ENCODE peak calls at places on chromosomes 13 and 19, in eight cellular contexts. S is omental fat pad; V is M059J; D is stimulated activated CD4-positive, alpha-beta T cell treated with anti-CD3 and anti-CD28 coated beads, Interleukin-2, amount 100 ng/mL, for 48 hours; X is hepatic stellate cell; F is HFF-Myc; H is uterus; J is progenitor cell of endocrine pancreas. I is an unnamed sample.

GRCh38 chr13:108860418-108860817 is 231.0 kb downstream of the MYO16 start:
- DNase-seq in H (no peak), S (no peak), F (no peak), X (no peak), D (no peak), V (no peak), J (no peak), I (no peak)

GRCh38 chr19:3667766-3668165 is 32.5 kb downstream of the PIP5K1C start:
- DNase-seq in H (no peak), D (no peak), J (no peak), F (no peak), V (no peak), X (no peak), S (no peak), I (no peak)

GRCh38 chr19:2110822-2111221 is 14.1 kb downstream of the IZUMO4 start:
- DNase-seq in D (no peak), X (no peak), S (no peak), F (no peak), H (no peak), J (no peak), V (no peak), I (no peak)

GRCh38 chr13:99967884-99968520 is 3.6 kb downstream of the ZIC5 start:
- DNase-seq in H (no peak), D (no peak), F (no peak), J (no peak), V (no peak), X (no peak), S (no peak), I (no peak)

GRCh38 chr19:5259750-5260149 is 80.9 kb downstream of the PTPRS start:
- DNase-seq in X (no peak), F (no peak), J (no peak), D (no peak), H (no peak), V (no peak), S (no peak), I (no peak)

GRCh38 chr13:66888698-66889097 is 341.4 kb downstream of the PCDH9 start:
- DNase-seq in J (no peak), D (no peak), X (no peak), H (no peak), S (no peak), V (no peak), F (no peak), I (no peak)

GRCh38 chr13:50161052-50161451 is 145.8 kb downstream of the KCNRG start:
- DNase-seq in J (no peak), X (no peak), F (no peak), H (no peak), D (no peak), V (peak), S (no peak), I (no peak)

GRCh38 chr13:34567558-34567957 is 374.5 kb upstream of the NBEA start:
- DNase-seq in H (no peak), F (no peak), J (peak), V (no peak), X (no peak), S (no peak), D (no peak), I (no peak)

GRCh38 chr13:102291587-102292218 is 110.1 kb downstream of the FGF14 start:
- DNase-seq in X (peak), D (no peak), V (no peak), S (no peak), J (no peak), H (no peak), F (no peak), I (no peak)

GRCh38 chr13:94716016-94716415 is 3.7 kb upstream of the SOX21 start:
- DNase-seq in X (no peak), D (no peak), V (no peak), S (no peak), J (no peak), H (no peak), F (no peak), I (no peak)

GRCh38 chr19:16041571-16042386 is 34.5 kb upstream of the TPM4 start:
- DNase-seq in V (peak), F (peak), H (peak), J (peak), X (peak), D (peak), S (peak), I (no peak)